ENCODE peak calls at places on chromosomes 3 and 15, in ten cellular contexts. G is ovary; S is right atrium auricular region; Q is body of pancreas; V is CD8-positive, alpha-beta T cell; D is right lobe of liver; B is PC-3; X is sigmoid colon; A is cardiac muscle cell; L is psoas muscle. J is an unnamed sample. For H3K36me3, the result is how much of the 10 kb centered on the place peaks cover.

GRCh38 chr3:73255609-73256029 is 194.2 kb downstream of the EBLN2 start:
- DNase-seq in G (no peak), L (no peak), A (peak), D (no peak), Q (peak), S (no peak), B (peak), X (no peak), V (no peak), J (no peak)

GRCh38 chr3:111128884-111129283 is 57.3 kb downstream of the NECTIN3 start:
- DNase-seq in A (no peak), V (no peak), L (no peak), D (no peak), X (no peak), B (peak), G (no peak), Q (no peak), S (no peak), J (no peak)

GRCh38 chr3:105891101-105891500 is 22.3 kb upstream of the CBLB start:
- DNase-seq in D (no peak), X (no peak), Q (no peak), G (no peak), V (no peak), A (no peak), L (no peak), B (no peak), S (no peak), J (no peak)

GRCh38 chr15:85777291-85778106 is 17.2 kb downstream of the KLHL25 start:
- DNase-seq in X (no peak), V (no peak), B (no peak), A (no peak), G (no peak), Q (no peak), S (no peak), L (no peak), D (no peak), J (peak)

GRCh38 chr3:45923755-45924154 is 19.5 kb upstream of the CXCR6 start:
- DNase-seq in G (no peak), V (no peak), L (no peak), B (peak), S (no peak), A (peak), Q (no peak), D (no peak), X (peak), J (no peak)

GRCh38 chr3:70771426-70772147 is 459.1 kb upstream of the MDFIC2 start:
- DNase-seq in S (no peak), B (peak), G (no peak), A (no peak), D (no peak), L (no peak), V (no peak), X (no peak), Q (no peak), J (no peak)

GRCh38 chr3:64802460-64802859 is 114.7 kb upstream of the ADAMTS9 start:
- DNase-seq in D (no peak), B (no peak), A (no peak), G (no peak), X (no peak), V (no peak), Q (no peak), L (no peak), S (no peak), J (no peak)

GRCh38 chr3:53577486-53577885 is 83.1 kb downstream of the CACNA1D start:
- DNase-seq in A (peak), X (no peak), B (no peak), V (no peak), S (no peak), Q (no peak), D (no peak), L (no peak), G (no peak), J (no peak)

GRCh38 chr3:15685927-15686326 is 84.4 kb downstream of the BTD start:
- DNase-seq in D (no peak), X (no peak), A (no peak), Q (no peak), S (no peak), B (no peak), V (no peak), L (no peak), G (no peak), J (no peak)

GRCh38 chr3:15679306-15679705 is 77.8 kb downstream of the BTD start:
- DNase-seq in B (no peak), V (no peak), A (no peak), L (no peak), Q (no peak), S (no peak), G (no peak), D (no peak), X (no peak), J (no peak)

GRCh38 chr3:15682766-15683165 is 81.2 kb downstream of the BTD start:
- DNase-seq in S (no peak), V (no peak), D (no peak), B (no peak), G (no peak), Q (no peak), A (peak), L (no peak), X (no peak), J (no peak)

GRCh38 chr3:15681668-15682067 is 80.1 kb downstream of the BTD start:
- DNase-seq in X (no peak), B (no peak), A (no peak), Q (no peak), S (no peak), V (no peak), D (no peak), L (no peak), G (no peak), J (no peak)

GRCh38 chr3:15683253-15683652 is 81.7 kb downstream of the BTD start:
- DNase-seq in Q (no peak), V (no peak), L (no peak), X (no peak), A (no peak), B (no peak), G (no peak), S (no peak), D (no peak), J (no peak)
- H3K27ac ChIP-seq in Q (no peak), V (no peak), L (peak), X (no peak), A (no peak), B (no peak), G (no peak), S (no peak), D (no peak), J (no peak)

GRCh38 chr15:28935316-28935715 is 49.5 kb downstream of the APBA2 start:
- DNase-seq in S (no peak), A (no peak), X (peak), D (no peak), B (no peak), Q (no peak), G (no peak), L (no peak), V (peak), J (no peak)
- TF ChIP-seq CTCF in S (no peak), A (peak), X (no peak), D (peak), B (peak), Q (no peak), G (no peak), L (no peak), V (peak), J (no peak)

DNA sequence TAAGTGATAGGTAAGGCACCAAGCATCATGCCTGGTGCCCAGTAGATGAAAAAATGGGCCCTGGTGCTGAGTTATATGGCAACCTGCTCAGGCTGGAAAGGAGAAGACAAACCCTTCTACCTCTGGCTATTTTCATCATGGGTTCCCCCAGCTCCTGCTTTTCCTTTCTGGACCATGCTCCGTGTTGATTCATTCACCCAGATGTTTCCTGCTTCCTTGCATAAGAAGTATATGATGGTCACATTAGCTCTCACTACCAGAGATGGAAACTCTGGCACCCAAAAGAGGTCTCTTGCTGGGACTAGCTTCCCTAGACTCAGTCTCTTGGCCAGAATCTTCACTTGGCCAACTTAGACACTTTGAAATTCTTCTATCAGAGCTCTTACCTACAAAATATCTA is 46.6 kb upstream of the MCF2L2 start:
- DNase-seq in D (no peak), G (no peak), A (no peak), X (no peak), Q (no peak), S (peak), B (no peak), V (no peak), L (no peak), J (no peak)
- H3K36me3 ChIP-seq in D (under half), G (under half), A (under half), X (under half), Q (under half), S (under half), B (under half), V (under half), L (under half), J (under half)

GRCh38 chr3:69319652-69320051 is 66.2 kb downstream of the FRMD4B start:
- DNase-seq in V (no peak), A (no peak), X (no peak), D (no peak), B (no peak), Q (no peak), S (no peak), L (no peak), G (no peak), J (no peak)

GRCh38 chr3:69323941-69324340 is 61.9 kb downstream of the FRMD4B start:
- DNase-seq in Q (no peak), V (no peak), D (no peak), S (no peak), A (no peak), L (no peak), B (no peak), G (no peak), X (no peak), J (no peak)

GRCh38 chr3:69320867-69321266 is 65.0 kb downstream of the FRMD4B start:
- DNase-seq in L (no peak), A (peak), D (no peak), B (no peak), X (peak), V (no peak), G (peak), S (no peak), Q (no peak), J (no peak)

GRCh38 chr3:69322110-69322509 is 63.8 kb downstream of the FRMD4B start:
- DNase-seq in Q (no peak), A (no peak), B (no peak), D (no peak), X (no peak), V (no peak), S (no peak), L (no peak), G (no peak), J (no peak)

DNA sequence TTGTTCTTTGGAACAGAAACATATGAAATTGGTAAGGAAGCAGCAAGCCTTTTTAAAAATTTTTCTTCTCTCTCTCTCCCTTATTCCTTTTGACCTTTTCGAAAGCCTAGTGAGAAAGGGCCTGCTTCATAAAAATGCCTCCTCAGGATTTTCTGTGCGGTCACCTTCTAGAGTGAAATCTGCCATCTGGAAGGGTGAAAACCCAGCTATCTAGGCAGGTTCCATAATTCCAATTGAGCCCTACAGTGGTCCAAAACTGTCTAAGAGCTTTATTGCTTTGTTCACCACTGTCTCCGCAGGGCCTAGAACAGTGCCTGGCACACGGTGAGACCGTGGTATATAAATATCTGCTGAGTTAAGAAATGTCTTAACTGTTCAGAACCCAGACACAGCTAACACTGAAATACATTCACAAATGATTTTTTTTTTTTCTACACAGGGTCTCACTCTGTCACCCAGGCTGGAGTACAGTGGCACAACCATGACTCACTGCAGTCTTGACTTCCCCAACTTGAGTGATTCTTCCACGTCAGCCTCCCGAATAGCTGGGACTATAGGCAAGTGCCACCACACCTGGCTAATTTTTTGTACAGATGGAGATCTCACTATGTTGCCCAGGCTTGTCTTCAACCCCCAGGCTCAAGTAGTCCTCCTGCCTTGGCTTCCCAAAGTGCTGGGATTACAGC is 64.4 kb downstream of the FRMD4B start:
- DNase-seq in L (no peak), X (no peak), A (no peak), Q (no peak), G (no peak), D (no peak), B (no peak), V (no peak), S (no peak), J (no peak)
- H3K27ac ChIP-seq in L (no peak), X (peak), A (no peak), Q (no peak), G (peak), D (no peak), B (no peak), V (no peak), S (peak), J (peak)

DNA sequence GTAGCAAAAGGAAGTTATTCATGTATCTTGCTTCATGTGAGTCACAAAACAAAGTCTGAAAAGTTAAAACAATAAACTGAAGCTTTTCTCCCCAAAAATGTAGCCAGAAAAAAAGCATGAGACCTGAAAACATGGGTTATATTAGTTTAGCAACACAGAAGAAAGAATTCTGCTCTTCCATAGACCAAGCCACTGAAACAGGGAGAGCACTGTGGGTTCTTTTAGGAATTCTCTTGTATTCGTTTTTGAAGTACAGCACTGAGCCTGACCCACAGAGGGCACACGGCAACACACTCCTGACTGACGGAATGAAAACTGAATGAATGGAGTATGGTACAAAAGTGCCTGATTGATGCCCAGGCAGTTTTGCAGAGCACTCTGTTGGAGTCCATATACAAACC is 66.6 kb downstream of the TM4SF4 start:
- DNase-seq in B (no peak), S (no peak), V (no peak), D (no peak), Q (no peak), X (no peak), A (peak), G (no peak), L (no peak), J (no peak)
- TF ChIP-seq CTCF in B (no peak), S (peak), V (no peak), D (no peak), Q (no peak), X (no peak), A (peak), G (no peak), L (no peak), J (no peak)

DNA sequence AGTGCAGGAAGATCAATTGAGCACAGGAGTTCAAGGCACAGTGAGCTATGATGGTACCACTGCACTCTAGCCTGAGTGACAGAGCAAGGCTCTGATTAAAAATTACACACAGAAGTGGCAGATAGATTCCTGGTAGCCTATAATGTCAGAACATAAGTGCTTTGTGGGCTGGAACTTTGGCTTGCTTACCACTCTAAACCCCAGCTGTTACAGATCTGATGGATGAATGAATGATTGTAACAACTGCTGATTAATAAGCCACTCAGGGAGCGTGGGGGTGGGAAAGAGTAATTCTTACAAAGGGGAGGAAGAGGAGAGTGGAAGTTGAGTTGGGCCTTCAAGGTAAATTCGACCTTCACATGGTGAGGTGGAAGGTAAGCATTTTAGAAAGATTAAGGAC is 40.9 kb upstream of the PTPN23 start:
- DNase-seq in D (no peak), B (no peak), L (no peak), A (no peak), Q (no peak), V (no peak), X (peak), G (no peak), S (no peak), J (no peak)
- H3K36me3 ChIP-seq in D (under half), B (half or more), L (under half), A (under half), Q (under half), V (under half), X (half or more), G (under half), S (half or more), J (under half)